ENCODE peak calls at places on chromosomes 12 and 14, in five cellular contexts. One of them, this sample, is unnamed.

GRCh38 chr12:85623726-85624125 is 212.5 kb downstream of the RASSF9 start:
- DNase-seq in pancreas: no peak
- DNase-seq in hepatocyte: no peak
- DNase-seq in foreskin fibroblast: no peak
- DNase-seq in AG04449: no peak
- DNase-seq in this sample: no peak

GRCh38 chr14:102590667-102591099 is 1.8 kb upstream of the RCOR1 start:
- DNase-seq in AG04449: no peak
- DNase-seq in foreskin fibroblast: peak
- DNase-seq in hepatocyte: peak
- DNase-seq in pancreas: peak
- DNase-seq in this sample: no peak

GRCh38 chr14:61381589-61381988 is 60.2 kb downstream of the PRKCH start:
- DNase-seq in foreskin fibroblast: no peak
- DNase-seq in hepatocyte: no peak
- DNase-seq in pancreas: peak
- DNase-seq in AG04449: no peak
- DNase-seq in this sample: no peak

GRCh38 chr12:89261982-89262381 is 90.3 kb downstream of the DUSP6 start:
- DNase-seq in pancreas: no peak
- DNase-seq in AG04449: no peak
- DNase-seq in hepatocyte: no peak
- DNase-seq in foreskin fibroblast: no peak
- DNase-seq in this sample: no peak

GRCh38 chr14:70018713-70019201 is 139.5 kb downstream of the SMOC1 start:
- DNase-seq in foreskin fibroblast: peak
- DNase-seq in hepatocyte: no peak
- DNase-seq in pancreas: no peak
- DNase-seq in AG04449: no peak
- DNase-seq in this sample: peak

GRCh38 chr12:6923003-6923732 is 4.6 kb upstream of the ATN1 start:
- DNase-seq in foreskin fibroblast: no peak
- DNase-seq in pancreas: peak
- DNase-seq in AG04449: no peak
- DNase-seq in hepatocyte: no peak
- DNase-seq in this sample: no peak

GRCh38 chr12:107359382-107359781 is 266.0 kb upstream of the CRY1 start:
- DNase-seq in pancreas: no peak
- DNase-seq in AG04449: no peak
- DNase-seq in hepatocyte: no peak
- DNase-seq in foreskin fibroblast: peak
- DNase-seq in this sample: no peak

GRCh38 chr14:102831163-102831804 is 54.0 kb downstream of the TRAF3 start:
- DNase-seq in pancreas: no peak
- DNase-seq in AG04449: no peak
- DNase-seq in hepatocyte: no peak
- DNase-seq in foreskin fibroblast: no peak
- DNase-seq in this sample: no peak

GRCh38 chr14:72917420-72917819 is 8.8 kb upstream of the DCAF4 start:
- DNase-seq in hepatocyte: no peak
- DNase-seq in pancreas: no peak
- DNase-seq in AG04449: no peak
- DNase-seq in foreskin fibroblast: no peak
- DNase-seq in this sample: no peak

GRCh38 chr14:90276627-90277367 is 20.4 kb downstream of the PSMC1 start:
- DNase-seq in AG04449: no peak
- DNase-seq in pancreas: no peak
- DNase-seq in hepatocyte: no peak
- DNase-seq in foreskin fibroblast: peak
- DNase-seq in this sample: no peak

GRCh38 chr12:117188961-117189724 is 1.1 kb downstream of the FBXO21 start:
- DNase-seq in pancreas: no peak
- DNase-seq in hepatocyte: peak
- DNase-seq in AG04449: peak
- DNase-seq in foreskin fibroblast: peak
- DNase-seq in this sample: peak

GRCh38 chr14:62692490-62693106 is 352.7 kb downstream of the KCNH5 start:
- DNase-seq in AG04449: no peak
- DNase-seq in pancreas: no peak
- DNase-seq in foreskin fibroblast: no peak
- DNase-seq in hepatocyte: peak
- DNase-seq in this sample: peak

GRCh38 chr12:132475304-132476037 is 14.5 kb upstream of the FBRSL1 start:
- DNase-seq in pancreas: peak
- DNase-seq in hepatocyte: no peak
- DNase-seq in foreskin fibroblast: no peak
- DNase-seq in AG04449: no peak
- DNase-seq in this sample: no peak

GRCh38 chr12:116027551-116027821 is 250.0 kb downstream of the MED13L start:
- DNase-seq in hepatocyte: no peak
- DNase-seq in AG04449: no peak
- DNase-seq in pancreas: no peak
- DNase-seq in foreskin fibroblast: no peak
- DNase-seq in this sample: no peak

GRCh38 chr12:123908884-123909807 is 63.5 kb downstream of the CCDC92 start:
- DNase-seq in hepatocyte: no peak
- DNase-seq in pancreas: no peak
- DNase-seq in foreskin fibroblast: no peak
- DNase-seq in AG04449: no peak
- DNase-seq in this sample: no peak

GRCh38 chr12:14768823-14769405 is 34.4 kb downstream of the WBP11 start:
- DNase-seq in AG04449: no peak
- DNase-seq in pancreas: no peak
- DNase-seq in foreskin fibroblast: peak
- DNase-seq in hepatocyte: peak
- DNase-seq in this sample: no peak

GRCh38 chr12:6084261-6084968 is 40.1 kb downstream of the VWF start:
- DNase-seq in foreskin fibroblast: peak
- DNase-seq in pancreas: no peak
- DNase-seq in AG04449: no peak
- DNase-seq in hepatocyte: peak
- DNase-seq in this sample: peak

GRCh38 chr12:4664111-4664510 is 15.2 kb downstream of the NDUFA9 start:
- DNase-seq in foreskin fibroblast: peak
- DNase-seq in AG04449: peak
- DNase-seq in hepatocyte: no peak
- DNase-seq in pancreas: no peak
- DNase-seq in this sample: peak

GRCh38 chr12:93016752-93017350 is 87.8 kb upstream of the EEA1 start:
- DNase-seq in hepatocyte: no peak
- DNase-seq in AG04449: no peak
- DNase-seq in foreskin fibroblast: no peak
- DNase-seq in pancreas: no peak
- DNase-seq in this sample: no peak

GRCh38 chr12:10358131-10358530 is 31.7 kb downstream of the KLRK1 start:
- DNase-seq in foreskin fibroblast: no peak
- DNase-seq in pancreas: no peak
- DNase-seq in hepatocyte: no peak
- DNase-seq in AG04449: no peak
- DNase-seq in this sample: no peak

GRCh38 chr14:41925409-41925808 is 318.7 kb downstream of the LRFN5 start:
- DNase-seq in foreskin fibroblast: peak
- DNase-seq in hepatocyte: peak
- DNase-seq in pancreas: no peak
- DNase-seq in AG04449: no peak
- DNase-seq in this sample: peak

GRCh38 chr12:27756670-27757069 is 23.4 kb upstream of the KLHL42 start:
- DNase-seq in hepatocyte: no peak
- DNase-seq in AG04449: no peak
- DNase-seq in foreskin fibroblast: no peak
- DNase-seq in pancreas: no peak
- DNase-seq in this sample: no peak

GRCh38 chr14:20626274-20626673 is 15.2 kb downstream of the OR6S1 start:
- DNase-seq in pancreas: no peak
- DNase-seq in foreskin fibroblast: no peak
- DNase-seq in hepatocyte: no peak
- DNase-seq in AG04449: no peak
- DNase-seq in this sample: no peak

GRCh38 chr12:52203126-52203921 is 11.5 kb upstream of the KRT80 start:
- DNase-seq in hepatocyte: peak
- DNase-seq in pancreas: peak
- DNase-seq in AG04449: peak
- DNase-seq in foreskin fibroblast: peak
- DNase-seq in this sample: no peak

GRCh38 chr12:107598906-107599305 is 86.7 kb upstream of the PWP1 start:
- DNase-seq in foreskin fibroblast: no peak
- DNase-seq in AG04449: no peak
- DNase-seq in hepatocyte: no peak
- DNase-seq in pancreas: no peak
- DNase-seq in this sample: no peak

GRCh38 chr14:68214431-68214830 is 394.9 kb downstream of the RAD51B start:
- DNase-seq in pancreas: no peak
- DNase-seq in AG04449: no peak
- DNase-seq in hepatocyte: no peak
- DNase-seq in foreskin fibroblast: peak
- DNase-seq in this sample: no peak

GRCh38 chr12:95385246-95385645 is 88.7 kb upstream of the METAP2 start:
- DNase-seq in AG04449: no peak
- DNase-seq in pancreas: no peak
- DNase-seq in hepatocyte: peak
- DNase-seq in foreskin fibroblast: peak
- DNase-seq in this sample: peak

GRCh38 chr12:52494518-52494917 is 1.5 kb upstream of the KRT6A start:
- DNase-seq in pancreas: no peak
- DNase-seq in hepatocyte: peak
- DNase-seq in AG04449: no peak
- DNase-seq in foreskin fibroblast: peak
- DNase-seq in this sample: no peak

GRCh38 chr12:93989913-93990312 is 158.5 kb upstream of the PLXNC1 start:
- DNase-seq in pancreas: no peak
- DNase-seq in AG04449: no peak
- DNase-seq in hepatocyte: no peak
- DNase-seq in foreskin fibroblast: no peak
- DNase-seq in this sample: no peak

GRCh38 chr12:54259194-54260011 is 20.5 kb downstream of the CBX5 start:
- DNase-seq in hepatocyte: peak
- DNase-seq in foreskin fibroblast: peak
- DNase-seq in AG04449: no peak
- DNase-seq in pancreas: peak
- DNase-seq in this sample: peak

GRCh38 chr14:88521818-88522217 is 33.0 kb downstream of the PTPN21 start:
- DNase-seq in foreskin fibroblast: no peak
- DNase-seq in hepatocyte: no peak
- DNase-seq in AG04449: no peak
- DNase-seq in pancreas: no peak
- DNase-seq in this sample: no peak

GRCh38 chr12:26319511-26319910 is 124.1 kb downstream of the SSPN start:
- DNase-seq in foreskin fibroblast: peak
- DNase-seq in AG04449: peak
- DNase-seq in pancreas: no peak
- DNase-seq in hepatocyte: peak
- DNase-seq in this sample: peak

GRCh38 chr12:26318661-26319068 is 123.3 kb downstream of the SSPN start:
- DNase-seq in AG04449: no peak
- DNase-seq in pancreas: no peak
- DNase-seq in foreskin fibroblast: peak
- DNase-seq in hepatocyte: peak
- DNase-seq in this sample: no peak

GRCh38 chr12:26317942-26318565 is 122.7 kb downstream of the SSPN start:
- DNase-seq in hepatocyte: no peak
- DNase-seq in AG04449: no peak
- DNase-seq in pancreas: no peak
- DNase-seq in foreskin fibroblast: peak
- DNase-seq in this sample: no peak
- H3K4me3 ChIP-seq in hepatocyte: no peak
- H3K4me3 ChIP-seq in AG04449: no peak
- H3K4me3 ChIP-seq in pancreas: no peak
- H3K4me3 ChIP-seq in foreskin fibroblast: no peak
- H3K4me3 ChIP-seq in this sample: no peak

GRCh38 chr14:92960706-92961566 is 38.0 kb downstream of the CHGA start:
- DNase-seq in foreskin fibroblast: peak
- DNase-seq in hepatocyte: no peak
- DNase-seq in pancreas: peak
- DNase-seq in AG04449: no peak
- DNase-seq in this sample: no peak
- TF ChIP-seq CTCF in foreskin fibroblast: no peak
- TF ChIP-seq CTCF in hepatocyte: no peak
- TF ChIP-seq CTCF in pancreas: no peak
- TF ChIP-seq CTCF in AG04449: no peak
- TF ChIP-seq CTCF in this sample: no peak

DNA sequence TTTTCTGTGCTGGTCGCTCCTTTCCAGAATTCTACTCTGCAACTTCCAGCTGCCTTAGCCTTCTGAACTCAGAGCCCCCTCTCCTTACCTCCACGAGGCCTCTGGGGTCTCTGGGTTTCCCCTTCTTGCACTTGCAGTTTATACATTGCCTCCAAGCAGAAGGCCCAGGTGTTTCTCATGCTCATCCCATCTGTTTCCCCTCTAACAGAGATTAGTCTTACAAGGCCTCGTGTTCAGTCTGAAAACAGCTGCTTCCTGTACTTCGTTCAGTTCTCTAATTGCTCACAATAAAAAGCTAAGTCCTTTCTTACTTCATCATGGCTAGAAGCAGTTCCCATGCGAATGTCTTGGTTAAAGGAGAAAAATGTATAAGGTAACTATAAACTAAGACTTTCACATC is 134.4 kb upstream of the FGD4 start:
- DNase-seq in foreskin fibroblast: peak
- DNase-seq in hepatocyte: peak
- DNase-seq in AG04449: no peak
- DNase-seq in pancreas: no peak
- DNase-seq in this sample: no peak
- H3K4me3 ChIP-seq in foreskin fibroblast: no peak
- H3K4me3 ChIP-seq in hepatocyte: no peak
- H3K4me3 ChIP-seq in AG04449: no peak
- H3K4me3 ChIP-seq in pancreas: no peak
- H3K4me3 ChIP-seq in this sample: no peak

DNA sequence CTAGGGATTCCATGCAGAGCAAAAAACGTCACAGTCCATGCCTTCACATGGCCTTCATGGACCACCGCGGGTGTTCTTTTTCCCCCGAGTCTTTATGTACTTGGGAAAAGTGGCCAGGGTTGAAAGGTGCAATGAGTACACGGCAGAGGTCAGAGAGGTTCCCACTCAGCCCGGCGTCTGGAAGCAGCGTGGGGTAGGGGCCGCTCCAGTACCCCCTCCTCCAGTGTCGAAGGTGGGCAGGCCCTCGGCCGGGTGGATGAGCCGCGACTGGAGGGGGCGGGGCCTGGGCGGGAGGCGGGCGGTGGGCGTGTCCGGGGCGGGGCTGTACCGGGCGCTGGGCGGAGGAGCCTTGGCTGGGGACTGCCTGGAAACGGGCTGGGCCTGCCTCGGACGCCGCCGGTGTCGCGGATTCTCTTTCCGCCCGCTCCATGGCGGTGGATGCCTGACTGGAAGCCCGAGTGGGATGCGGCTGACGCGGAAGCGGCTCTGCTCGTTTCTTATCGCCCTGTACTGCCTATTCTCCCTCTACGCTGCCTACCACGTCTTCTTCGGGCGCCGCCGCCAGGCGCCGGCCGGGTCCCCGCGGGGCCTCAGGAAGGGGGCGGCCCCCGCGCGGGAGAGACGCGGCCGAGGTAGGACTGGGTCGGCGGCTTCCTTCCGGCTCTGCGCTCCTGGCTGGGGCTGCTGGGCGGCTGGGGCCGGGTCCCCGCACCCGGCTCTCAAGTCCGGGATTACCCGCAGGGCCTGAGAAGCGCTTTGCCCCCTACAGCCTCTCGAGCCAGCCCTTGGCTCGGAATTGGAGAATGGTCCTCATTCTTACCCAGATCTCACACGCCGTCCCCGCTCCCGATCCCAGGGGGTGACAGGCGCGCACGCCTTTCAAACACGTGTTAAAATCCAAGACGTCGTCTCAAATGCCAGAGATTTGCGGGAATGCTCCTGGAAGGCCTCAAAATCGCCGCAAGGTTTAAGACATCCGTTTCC is at the start of gene RXYLT1:
- DNase-seq in foreskin fibroblast: peak
- DNase-seq in AG04449: no peak
- DNase-seq in pancreas: peak
- DNase-seq in hepatocyte: peak
- DNase-seq in this sample: peak
- TF ChIP-seq CTCF in foreskin fibroblast: no peak
- TF ChIP-seq CTCF in AG04449: no peak
- TF ChIP-seq CTCF in pancreas: no peak
- TF ChIP-seq CTCF in hepatocyte: no peak
- TF ChIP-seq CTCF in this sample: no peak

This sample was measured in astrocyte of the cerebellum.